ENCODE peak calls at places on chromosomes 12 and 14, in six cellular contexts. One of them, this sample, is unnamed.

GRCh38 chr14:91858536-91859275 is 8.6 kb downstream of the TC2N start:
- DNase-seq in HCT116: peak
- DNase-seq in GM12878: no peak
- DNase-seq in K562: peak
- DNase-seq in H1: no peak
- DNase-seq in HepG2: peak
- DNase-seq in this sample: no peak

GRCh38 chr12:2627343-2628191 is 167.2 kb upstream of the FKBP4 start:
- DNase-seq in GM12878: no peak
- DNase-seq in HepG2: no peak
- DNase-seq in H1: no peak
- DNase-seq in K562: no peak
- DNase-seq in HCT116: no peak
- DNase-seq in this sample: no peak

GRCh38 chr12:95460105-95460504 is 13.8 kb upstream of the METAP2 start:
- DNase-seq in HCT116: no peak
- DNase-seq in K562: no peak
- DNase-seq in H1: no peak
- DNase-seq in HepG2: no peak
- DNase-seq in GM12878: no peak
- DNase-seq in this sample: no peak

GRCh38 chr12:130646690-130647089 is 69.4 kb downstream of the RIMBP2 start:
- DNase-seq in HepG2: no peak
- DNase-seq in H1: no peak
- DNase-seq in K562: no peak
- DNase-seq in HCT116: no peak
- DNase-seq in GM12878: no peak
- DNase-seq in this sample: no peak

GRCh38 chr12:9856154-9856553 is 13.0 kb downstream of the CLEC2B start:
- DNase-seq in HepG2: no peak
- DNase-seq in HCT116: no peak
- DNase-seq in GM12878: no peak
- DNase-seq in H1: no peak
- DNase-seq in K562: no peak
- DNase-seq in this sample: no peak

GRCh38 chr12:8590842-8591545 is 21.7 kb downstream of the AICDA start:
- DNase-seq in K562: no peak
- DNase-seq in H1: no peak
- DNase-seq in HepG2: peak
- DNase-seq in HCT116: no peak
- DNase-seq in GM12878: no peak
- DNase-seq in this sample: no peak

GRCh38 chr12:115916910-115917668 is 360.4 kb downstream of the MED13L start:
- DNase-seq in K562: peak
- DNase-seq in HepG2: peak
- DNase-seq in H1: peak
- DNase-seq in GM12878: no peak
- DNase-seq in HCT116: peak
- DNase-seq in this sample: peak

GRCh38 chr14:31895206-31895605 is 181.9 kb upstream of the ARHGAP5 start:
- DNase-seq in HepG2: peak
- DNase-seq in K562: no peak
- DNase-seq in HCT116: no peak
- DNase-seq in GM12878: no peak
- DNase-seq in H1: no peak
- DNase-seq in this sample: no peak

GRCh38 chr12:115132906-115133305 is 448.9 kb upstream of the TBX3 start:
- DNase-seq in GM12878: no peak
- DNase-seq in HepG2: no peak
- DNase-seq in K562: no peak
- DNase-seq in H1: no peak
- DNase-seq in HCT116: no peak
- DNase-seq in this sample: no peak

GRCh38 chr14:88630565-88630964 is 67.7 kb downstream of the ZC3H14 start:
- DNase-seq in H1: no peak
- DNase-seq in HepG2: no peak
- DNase-seq in HCT116: no peak
- DNase-seq in K562: no peak
- DNase-seq in GM12878: peak
- DNase-seq in this sample: no peak

GRCh38 chr12:47828967-47829482 is 9.3 kb upstream of the HDAC7 start:
- DNase-seq in K562: peak
- DNase-seq in H1: no peak
- DNase-seq in HepG2: no peak
- DNase-seq in HCT116: peak
- DNase-seq in GM12878: no peak
- DNase-seq in this sample: no peak

GRCh38 chr12:105825141-105825540 is 313.6 kb downstream of the NUAK1 start:
- DNase-seq in HepG2: no peak
- DNase-seq in K562: no peak
- DNase-seq in H1: no peak
- DNase-seq in HCT116: no peak
- DNase-seq in GM12878: no peak
- DNase-seq in this sample: no peak

GRCh38 chr12:76025601-76026575 is 5.7 kb downstream of the PHLDA1 start:
- DNase-seq in HCT116: no peak
- DNase-seq in HepG2: no peak
- DNase-seq in GM12878: no peak
- DNase-seq in K562: no peak
- DNase-seq in H1: no peak
- DNase-seq in this sample: no peak

GRCh38 chr12:76026643-76027063 is 4.9 kb downstream of the PHLDA1 start:
- DNase-seq in K562: no peak
- DNase-seq in HCT116: no peak
- DNase-seq in HepG2: peak
- DNase-seq in H1: no peak
- DNase-seq in GM12878: no peak
- DNase-seq in this sample: no peak

GRCh38 chr12:76024942-76025600 is 6.5 kb downstream of the PHLDA1 start:
- DNase-seq in HCT116: no peak
- DNase-seq in H1: no peak
- DNase-seq in HepG2: no peak
- DNase-seq in GM12878: no peak
- DNase-seq in K562: no peak
- DNase-seq in this sample: no peak

GRCh38 chr12:76023069-76023690 is 8.4 kb downstream of the PHLDA1 start:
- DNase-seq in HCT116: no peak
- DNase-seq in K562: no peak
- DNase-seq in H1: no peak
- DNase-seq in HepG2: no peak
- DNase-seq in GM12878: no peak
- DNase-seq in this sample: no peak

GRCh38 chr12:76024102-76024781 is 7.3 kb downstream of the PHLDA1 start:
- DNase-seq in H1: no peak
- DNase-seq in GM12878: no peak
- DNase-seq in K562: no peak
- DNase-seq in HCT116: no peak
- DNase-seq in HepG2: no peak
- DNase-seq in this sample: no peak
- TF ChIP-seq YY1 in H1: no peak
- TF ChIP-seq YY1 in GM12878: no peak
- TF ChIP-seq YY1 in K562: no peak
- TF ChIP-seq YY1 in HCT116: no peak
- TF ChIP-seq YY1 in HepG2: no peak
- TF ChIP-seq YY1 in this sample: no peak

DNA sequence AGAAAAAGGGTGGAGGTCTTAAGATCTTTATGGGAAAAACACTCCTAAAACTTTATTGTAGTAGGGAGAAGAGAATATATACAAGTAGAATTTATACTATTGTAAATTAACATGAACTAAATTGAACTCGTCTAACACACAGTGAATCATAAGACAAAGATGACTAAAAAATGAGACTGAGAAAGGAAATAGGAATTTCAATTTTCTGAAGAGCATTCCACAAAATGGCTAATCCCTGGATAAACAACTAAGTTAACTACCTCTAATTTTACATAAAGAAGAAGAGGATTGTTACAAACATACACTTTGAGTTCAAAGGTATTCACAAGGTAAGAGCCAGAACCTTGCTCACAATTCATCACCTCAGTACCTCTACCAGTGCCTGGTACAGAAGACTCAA is 2.0 kb downstream of the MAP4K5 start:
- DNase-seq in HCT116: no peak
- DNase-seq in HepG2: no peak
- DNase-seq in K562: no peak
- DNase-seq in GM12878: no peak
- DNase-seq in H1: no peak
- DNase-seq in this sample: no peak
- H3K4me3 ChIP-seq in HCT116: no peak
- H3K4me3 ChIP-seq in HepG2: peak
- H3K4me3 ChIP-seq in K562: peak
- H3K4me3 ChIP-seq in GM12878: peak
- H3K4me3 ChIP-seq in H1: no peak
- H3K4me3 ChIP-seq in this sample: no peak

GRCh38 chr14:33940561-33941011 is 10.3 kb downstream of the EGLN3 start:
- DNase-seq in H1: no peak
- DNase-seq in K562: no peak
- DNase-seq in HepG2: no peak
- DNase-seq in GM12878: no peak
- DNase-seq in HCT116: no peak
- DNase-seq in this sample: no peak
- TF ChIP-seq YY1 in H1: no peak
- TF ChIP-seq YY1 in K562: no peak
- TF ChIP-seq YY1 in HepG2: no peak
- TF ChIP-seq YY1 in GM12878: no peak
- TF ChIP-seq YY1 in HCT116: no peak
- TF ChIP-seq YY1 in this sample: no peak

DNA sequence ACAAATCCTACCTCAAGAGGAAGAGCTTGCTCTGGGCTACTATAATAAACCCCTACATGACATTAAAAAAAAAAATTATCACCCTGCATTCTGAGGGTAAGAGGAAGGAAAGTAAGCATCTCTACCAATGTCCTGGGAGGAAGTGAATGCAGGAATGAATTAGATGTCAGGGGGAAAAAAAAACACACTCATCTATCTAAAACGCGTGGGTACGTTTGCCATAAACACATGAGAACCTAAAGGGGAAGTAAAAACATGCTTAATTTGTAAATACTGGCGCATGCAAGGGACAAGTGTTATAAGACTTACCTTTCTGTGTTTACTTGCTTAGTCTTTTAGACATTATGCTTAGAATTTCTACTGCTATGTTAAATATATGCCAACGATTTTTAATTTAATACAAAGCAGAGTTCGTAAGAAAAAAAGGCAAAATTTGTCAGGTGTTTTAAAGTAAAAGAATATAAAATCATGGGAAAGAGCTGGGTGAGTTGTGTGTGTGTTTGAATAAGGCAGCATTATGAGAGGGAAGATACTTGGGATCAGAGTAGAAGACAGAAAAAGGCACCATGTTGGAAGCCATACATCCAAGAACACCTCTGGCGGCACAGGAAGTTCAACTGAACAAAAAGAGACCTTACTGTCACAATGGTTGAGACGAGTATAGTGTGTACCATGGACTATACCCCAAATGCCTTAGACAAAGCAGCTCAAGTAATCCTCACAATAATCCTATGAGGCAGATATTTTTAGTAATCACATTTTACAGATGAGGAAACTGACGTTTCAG is 1.5 kb downstream of the TMED8 start:
- DNase-seq in K562: no peak
- DNase-seq in H1: no peak
- DNase-seq in GM12878: no peak
- DNase-seq in HepG2: no peak
- DNase-seq in HCT116: no peak
- DNase-seq in this sample: no peak
- H3K4me3 ChIP-seq in K562: peak
- H3K4me3 ChIP-seq in H1: no peak
- H3K4me3 ChIP-seq in GM12878: peak
- H3K4me3 ChIP-seq in HepG2: peak
- H3K4me3 ChIP-seq in HCT116: peak
- H3K4me3 ChIP-seq in this sample: peak

GRCh38 chr12:21825924-21826548 is 51.5 kb upstream of the KCNJ8 start:
- DNase-seq in HCT116: no peak
- DNase-seq in K562: no peak
- DNase-seq in H1: no peak
- DNase-seq in GM12878: no peak
- DNase-seq in HepG2: no peak
- DNase-seq in this sample: no peak

GRCh38 chr12:21826549-21826940 is 52.0 kb upstream of the KCNJ8 start:
- DNase-seq in HCT116: no peak
- DNase-seq in HepG2: peak
- DNase-seq in H1: no peak
- DNase-seq in GM12878: no peak
- DNase-seq in K562: no peak
- DNase-seq in this sample: no peak

GRCh38 chr12:21819678-21820077 is 45.2 kb upstream of the KCNJ8 start:
- DNase-seq in HepG2: no peak
- DNase-seq in HCT116: no peak
- DNase-seq in H1: no peak
- DNase-seq in K562: no peak
- DNase-seq in GM12878: no peak
- DNase-seq in this sample: no peak

GRCh38 chr12:21827135-21827534 is 52.6 kb upstream of the KCNJ8 start:
- DNase-seq in GM12878: no peak
- DNase-seq in HepG2: no peak
- DNase-seq in H1: no peak
- DNase-seq in K562: no peak
- DNase-seq in HCT116: no peak
- DNase-seq in this sample: no peak

DNA sequence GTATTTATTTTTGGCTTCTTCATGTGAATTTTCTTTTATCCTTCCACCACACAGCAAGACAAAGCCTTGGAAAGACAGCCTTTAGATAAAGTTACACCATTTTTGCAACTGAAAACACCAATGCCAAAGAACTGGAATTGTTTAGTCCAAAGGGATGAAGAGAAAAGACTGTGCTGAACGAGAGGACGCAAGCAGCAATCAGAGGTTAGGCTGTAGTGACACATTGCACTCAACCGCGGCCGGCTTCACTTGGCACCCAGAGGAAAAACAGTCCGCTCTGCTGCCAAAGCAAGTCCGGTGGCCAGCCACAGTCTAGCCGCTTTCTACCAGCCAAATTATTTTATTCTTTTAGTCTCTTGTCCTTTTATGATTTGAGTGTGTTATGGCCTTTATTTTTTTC is 49.1 kb upstream of the KCNJ8 start:
- DNase-seq in HCT116: no peak
- DNase-seq in K562: no peak
- DNase-seq in H1: peak
- DNase-seq in GM12878: no peak
- DNase-seq in HepG2: no peak
- DNase-seq in this sample: no peak
- TF ChIP-seq YY1 in HCT116: no peak
- TF ChIP-seq YY1 in K562: no peak
- TF ChIP-seq YY1 in H1: no peak
- TF ChIP-seq YY1 in GM12878: no peak
- TF ChIP-seq YY1 in HepG2: no peak
- TF ChIP-seq YY1 in this sample: no peak

This sample was measured in NT2/D1.